ENCODE peak calls at places on chromosome X, in six cellular contexts. L is foreskin fibroblast, X is Peyer's patch, Z is bronchial epithelial cell, R is left ventricle myocardium superior, T is NCI-H2081. I is an unnamed sample.

GRCh38 chrX:80511969-80512760 is 91.9 kb downstream of the TENT5D start:
- DNase-seq in L (no peak), X (no peak), Z (peak), R (no peak), T (no peak), I (no peak)

GRCh38 chrX:68498044-68498507 is 775 bp upstream of the YIPF6 start:
- DNase-seq in L (no peak), X (no peak), Z (peak), R (no peak), T (no peak), I (no peak)

GRCh38 chrX:108610141-108610540 is 126.2 kb downstream of the IRS4 start:
- DNase-seq in L (peak), X (no peak), Z (no peak), R (no peak), T (no peak), I (no peak)

GRCh38 chrX:50075630-50076349 is 125.0 kb downstream of the AKAP4 start:
- DNase-seq in L (no peak), X (no peak), Z (no peak), R (no peak), T (no peak), I (no peak)

GRCh38 chrX:28349888-28350287 is 237.4 kb upstream of the IL1RAPL1 start:
- DNase-seq in L (no peak), X (no peak), Z (peak), R (no peak), T (no peak), I (no peak)

GRCh38 chrX:69988955-69989394 is 60.8 kb downstream of the AWAT2 start:
- DNase-seq in L (no peak), X (no peak), Z (peak), R (peak), T (no peak), I (no peak)

GRCh38 chrX:2967998-2968909 is 38.1 kb upstream of the ARSH start:
- DNase-seq in L (peak), X (no peak), Z (peak), R (peak), T (no peak), I (no peak)

GRCh38 chrX:31546130-31546529 is 474.3 kb upstream of the FTHL17 start:
- DNase-seq in L (peak), X (no peak), Z (peak), R (no peak), T (no peak), I (no peak)

GRCh38 chrX:148500428-148501120 is at the start of gene AFF2:
- DNase-seq in L (peak), X (peak), Z (no peak), R (peak), T (no peak), I (no peak)

GRCh38 chrX:42803320-42803719 is 25.4 kb upstream of the PPP1R2C start:
- DNase-seq in L (peak), X (no peak), Z (peak), R (no peak), T (no peak), I (no peak)

GRCh38 chrX:107449490-107450175 is at the start of gene FRMPD3:
- DNase-seq in L (peak), X (no peak), Z (no peak), R (peak), T (no peak), I (no peak)

GRCh38 chrX:47608130-47608810 is 11.4 kb downstream of the SYN1 start:
- DNase-seq in L (peak), X (no peak), Z (no peak), R (no peak), T (no peak), I (no peak)

GRCh38 chrX:130728208-130728607 is 174.8 kb downstream of the ENOX2 start:
- DNase-seq in L (peak), X (no peak), Z (peak), R (no peak), T (no peak), I (no peak)

GRCh38 chrX:25049347-25049746 is 33.6 kb upstream of the ARX start:
- DNase-seq in L (no peak), X (no peak), Z (peak), R (no peak), T (no peak), I (no peak)

I was measured in LNCaP clone FGC.